ENCODE peak calls at places on chromosome 11, in six cellular contexts. One of them, this sample, is unnamed.

GRCh38 chr11:44831605-44832394 is 105.0 kb downstream of the TSPAN18 start:
- DNase-seq in dorsolateral prefrontal cortex: no peak
- DNase-seq in AG08396: no peak
- DNase-seq in effector memory CD4-positive, alpha-beta T cell: no peak
- DNase-seq in ovary: no peak
- DNase-seq in AG10803: no peak
- DNase-seq in this sample: no peak

GRCh38 chr11:62044639-62045121 is 77.2 kb upstream of the FTH1 start:
- DNase-seq in dorsolateral prefrontal cortex: no peak
- DNase-seq in AG08396: no peak
- DNase-seq in effector memory CD4-positive, alpha-beta T cell: no peak
- DNase-seq in ovary: no peak
- DNase-seq in AG10803: no peak
- DNase-seq in this sample: no peak

GRCh38 chr11:102802341-102802740 is 4.4 kb upstream of the MMP1 start:
- DNase-seq in dorsolateral prefrontal cortex: no peak
- DNase-seq in AG08396: peak; percentile 55
- DNase-seq in effector memory CD4-positive, alpha-beta T cell: no peak
- DNase-seq in ovary: no peak
- DNase-seq in AG10803: peak; percentile 98
- DNase-seq in this sample: peak; percentile 68

GRCh38 chr11:2655834-2656622 is 43.8 kb downstream of the KCNQ1OT1 start:
- DNase-seq in dorsolateral prefrontal cortex: no peak
- DNase-seq in AG08396: peak; percentile 38
- DNase-seq in effector memory CD4-positive, alpha-beta T cell: no peak
- DNase-seq in ovary: peak; percentile 32
- DNase-seq in AG10803: peak; percentile 33
- DNase-seq in this sample: peak; percentile 25

GRCh38 chr11:44564653-44565007 is 833 bp upstream of the CD82 start:
- DNase-seq in dorsolateral prefrontal cortex: no peak
- DNase-seq in AG08396: peak; percentile 69
- DNase-seq in effector memory CD4-positive, alpha-beta T cell: no peak
- DNase-seq in ovary: peak; percentile 89
- DNase-seq in AG10803: peak; percentile 91
- DNase-seq in this sample: peak; percentile 75

GRCh38 chr11:3021125-3021524 is 29.0 kb upstream of the NAP1L4 start:
- DNase-seq in dorsolateral prefrontal cortex: peak; percentile 43
- DNase-seq in AG08396: peak; percentile 48
- DNase-seq in effector memory CD4-positive, alpha-beta T cell: no peak
- DNase-seq in ovary: no peak
- DNase-seq in AG10803: no peak
- DNase-seq in this sample: no peak

GRCh38 chr11:1548221-1549070 is 23.6 kb downstream of the DUSP8 start:
- DNase-seq in dorsolateral prefrontal cortex: peak; percentile 78
- DNase-seq in AG08396: peak; percentile 85
- DNase-seq in effector memory CD4-positive, alpha-beta T cell: no peak
- DNase-seq in ovary: peak; percentile 62
- DNase-seq in AG10803: peak; percentile 40
- DNase-seq in this sample: peak; percentile 73

GRCh38 chr11:125429174-125429707 is 66.8 kb downstream of the FEZ1 start:
- DNase-seq in dorsolateral prefrontal cortex: peak; percentile 90
- DNase-seq in AG08396: peak; percentile 50
- DNase-seq in effector memory CD4-positive, alpha-beta T cell: no peak
- DNase-seq in ovary: peak; percentile 71
- DNase-seq in AG10803: peak; percentile 50
- DNase-seq in this sample: peak; percentile 74

GRCh38 chr11:2890466-2891241 is 5.1 kb upstream of the CDKN1C start:
- DNase-seq in dorsolateral prefrontal cortex: no peak
- DNase-seq in AG08396: no peak
- DNase-seq in effector memory CD4-positive, alpha-beta T cell: no peak
- DNase-seq in ovary: peak; percentile 99
- DNase-seq in AG10803: no peak
- DNase-seq in this sample: no peak

GRCh38 chr11:134580635-134581025 is 168.6 kb upstream of the B3GAT1 start:
- DNase-seq in dorsolateral prefrontal cortex: no peak
- DNase-seq in AG08396: no peak
- DNase-seq in effector memory CD4-positive, alpha-beta T cell: no peak
- DNase-seq in ovary: no peak
- DNase-seq in AG10803: no peak
- DNase-seq in this sample: no peak

GRCh38 chr11:57659669-57660068 is 2.1 kb downstream of the CLP1 start:
- DNase-seq in dorsolateral prefrontal cortex: no peak
- DNase-seq in AG08396: no peak
- DNase-seq in effector memory CD4-positive, alpha-beta T cell: no peak
- DNase-seq in ovary: no peak
- DNase-seq in AG10803: no peak
- DNase-seq in this sample: no peak

GRCh38 chr11:28243596-28243995 is 135.4 kb downstream of the METTL15 start:
- DNase-seq in dorsolateral prefrontal cortex: no peak
- DNase-seq in AG08396: no peak
- DNase-seq in effector memory CD4-positive, alpha-beta T cell: no peak
- DNase-seq in ovary: no peak
- DNase-seq in AG10803: peak; percentile 66
- DNase-seq in this sample: peak; percentile 34

GRCh38 chr11:116261616-116262015 is 511.2 kb downstream of the BUD13 start:
- DNase-seq in dorsolateral prefrontal cortex: no peak
- DNase-seq in AG08396: no peak
- DNase-seq in effector memory CD4-positive, alpha-beta T cell: no peak
- DNase-seq in ovary: no peak
- DNase-seq in AG10803: no peak
- DNase-seq in this sample: no peak